ENCODE peak calls at places on chromosomes 2 and 18, in five cellular contexts. Q is adrenal gland, N is brain microvascular endothelial cell, V is HL-60, C is stomach. Z is an unnamed sample.

GRCh38 chr2:132715986-132716385 is 46.0 kb upstream of the LYPD1 start:
- DNase-seq in V (no peak), Q (no peak), N (no peak), C (no peak), Z (no peak)

GRCh38 chr2:174236429-174236828 is 11.9 kb downstream of the OLA1 start:
- DNase-seq in N (no peak), C (no peak), Q (no peak), V (no peak), Z (no peak)

GRCh38 chr2:197904446-197904845 is 100.1 kb downstream of the PLCL1 start:
- DNase-seq in N (no peak), C (no peak), Q (no peak), V (no peak), Z (no peak)

GRCh38 chr2:232888839-232889529 is 18.9 kb downstream of the SNORC start:
- DNase-seq in C (peak; percentile 23), Q (peak; percentile 17), V (no peak), N (no peak), Z (no peak)

GRCh38 chr2:239283961-239284801 is 116.6 kb downstream of the HDAC4 start:
- DNase-seq in Q (no peak), V (no peak), C (no peak), N (no peak), Z (no peak)

GRCh38 chr2:240590681-240591111 is 4.2 kb downstream of the CAPN10 start:
- DNase-seq in N (no peak), Q (no peak), C (no peak), V (no peak), Z (no peak)

GRCh38 chr2:58427572-58428285 is 186.6 kb upstream of the FANCL start:
- DNase-seq in Q (peak; percentile 30), V (no peak), N (peak; percentile 12), C (peak; percentile 28), Z (peak; percentile 16)

GRCh38 chr2:74239346-74239745 is 40.9 kb downstream of the MTHFD2 start:
- DNase-seq in N (no peak), Q (no peak), C (no peak), V (no peak), Z (no peak)

GRCh38 chr2:135875491-135876065 is 665 bp downstream of the MCM6 start:
- DNase-seq in Q (peak; percentile 58), C (peak; percentile 59), V (no peak), N (peak; percentile 60), Z (peak; percentile 64)

GRCh38 chr2:111954602-111955332 is 56.4 kb downstream of the MERTK start:
- DNase-seq in Q (peak; percentile 29), V (no peak), N (no peak), C (no peak), Z (no peak)

GRCh38 chr18:48866028-48866733 is 84.6 kb downstream of the SMAD7 start:
- DNase-seq in Q (peak; percentile 79), N (no peak), V (no peak), C (peak; percentile 84), Z (peak; percentile 80)

GRCh38 chr2:191189112-191189635 is 38.4 kb upstream of the STAT4 start:
- DNase-seq in C (no peak), V (no peak), N (no peak), Q (no peak), Z (no peak)

GRCh38 chr2:96954490-96954846 is 31.9 kb downstream of the FAM178B start:
- DNase-seq in N (no peak), C (no peak), Q (no peak), V (no peak), Z (peak; percentile 46)

GRCh38 chr2:34193164-34193563 is 594.1 kb upstream of the FAM98A start:
- DNase-seq in C (no peak), Q (no peak), V (no peak), N (no peak), Z (no peak)

GRCh38 chr18:36757081-36757480 is 71.7 kb downstream of the TPGS2 start:
- DNase-seq in V (no peak), N (peak; percentile 49), C (no peak), Q (no peak), Z (peak; percentile 76)

GRCh38 chr2:12059616-12060441 is 313.4 kb downstream of the LPIN1 start:
- DNase-seq in Q (no peak), V (no peak), C (no peak), N (peak; percentile 63), Z (peak; percentile 61)

GRCh38 chr18:10006261-10006903 is 92.6 kb downstream of the VAPA start:
- DNase-seq in V (peak; percentile 42), Q (peak; percentile 21), N (no peak), C (no peak), Z (peak; percentile 70)

GRCh38 chr2:221485500-221485870 is 86.6 kb downstream of the EPHA4 start:
- DNase-seq in C (no peak), N (no peak), Q (no peak), V (no peak), Z (no peak)

GRCh38 chr18:39380186-39380714 is 1814.7 kb upstream of the CELF4 start:
- DNase-seq in C (no peak), Q (no peak), V (no peak), N (no peak), Z (no peak)

GRCh38 chr18:48840491-48840877 is 110.3 kb downstream of the SMAD7 start:
- DNase-seq in Q (no peak), C (no peak), N (no peak), V (no peak), Z (no peak)

GRCh38 chr18:48781041-48781989 is 169.4 kb downstream of the SMAD7 start:
- DNase-seq in Q (peak; percentile 83), N (peak; percentile 86), C (peak; percentile 79), V (peak; percentile 42), Z (peak; percentile 42)

GRCh38 chr18:75179819-75180600 is 28.9 kb downstream of the PTGR3 start:
- DNase-seq in V (no peak), Q (no peak), N (no peak), C (no peak), Z (no peak)

GRCh38 chr2:11406492-11407381 is 59.2 kb downstream of the E2F6 start:
- DNase-seq in N (peak; percentile 80), V (no peak), Q (no peak), C (no peak), Z (peak; percentile 83)

GRCh38 chr2:195660265-195660890 is 3.4 kb downstream of the SLC39A10 start:
- DNase-seq in N (peak; percentile 76), C (peak; percentile 73), Q (peak; percentile 86), V (no peak), Z (peak; percentile 85)

GRCh38 chr2:133641497-133641896 is 73.2 kb upstream of the NCKAP5 start:
- DNase-seq in N (no peak), Q (no peak), C (peak; percentile 47), V (no peak), Z (peak; percentile 35)

GRCh38 chr18:26545737-26546136 is 2.6 kb downstream of the KCTD1 start:
- DNase-seq in C (no peak), N (no peak), Q (no peak), V (no peak), Z (no peak)
- H3K4me3 ChIP-seq in C (no peak overlapping the region), N (peak overlapping the region; percentile 71), Q (no peak overlapping the region), V (no peak overlapping the region), Z (peak overlapping the region; percentile 15)

DNA sequence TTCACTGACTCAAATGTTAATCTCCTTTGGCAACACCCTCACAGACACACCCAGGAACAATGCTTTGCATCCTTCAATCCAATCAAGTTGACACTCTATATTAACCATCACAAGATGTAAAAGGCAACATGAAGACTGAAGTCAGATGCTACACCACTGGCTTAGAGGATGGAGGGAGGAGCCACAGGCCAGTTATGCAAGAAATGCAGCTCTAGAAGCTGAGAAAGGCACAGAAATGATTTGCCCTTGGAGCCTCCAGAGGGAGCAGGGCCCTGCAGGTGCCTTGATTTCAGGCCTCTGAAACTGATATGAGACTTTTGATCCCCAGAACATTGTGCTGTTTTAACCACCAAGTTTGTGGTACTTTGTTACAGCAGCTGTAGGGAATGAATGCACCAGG is 276.3 kb downstream of the KCNS3 start:
- DNase-seq in N (no peak), V (no peak), C (no peak), Q (no peak), Z (no peak)
- TF ChIP-seq CTCF in N (no peak), V (no peak), C (no peak), Q (no peak), Z (no peak)

GRCh38 chr2:28296904-28297303 is 95.8 kb upstream of the FOSL2 start:
- DNase-seq in Q (no peak), N (no peak), C (no peak), V (no peak), Z (peak; percentile 56)

GRCh38 chr2:28297531-28297930 is 95.1 kb upstream of the FOSL2 start:
- DNase-seq in Q (no peak), C (no peak), N (no peak), V (no peak), Z (no peak)

GRCh38 chr2:28300489-28300888 is 92.2 kb upstream of the FOSL2 start:
- DNase-seq in C (no peak), V (no peak), N (no peak), Q (no peak), Z (peak; percentile 13)

GRCh38 chr2:28298406-28298805 is 94.3 kb upstream of the FOSL2 start:
- DNase-seq in N (no peak), C (no peak), V (no peak), Q (no peak), Z (no peak)

DNA sequence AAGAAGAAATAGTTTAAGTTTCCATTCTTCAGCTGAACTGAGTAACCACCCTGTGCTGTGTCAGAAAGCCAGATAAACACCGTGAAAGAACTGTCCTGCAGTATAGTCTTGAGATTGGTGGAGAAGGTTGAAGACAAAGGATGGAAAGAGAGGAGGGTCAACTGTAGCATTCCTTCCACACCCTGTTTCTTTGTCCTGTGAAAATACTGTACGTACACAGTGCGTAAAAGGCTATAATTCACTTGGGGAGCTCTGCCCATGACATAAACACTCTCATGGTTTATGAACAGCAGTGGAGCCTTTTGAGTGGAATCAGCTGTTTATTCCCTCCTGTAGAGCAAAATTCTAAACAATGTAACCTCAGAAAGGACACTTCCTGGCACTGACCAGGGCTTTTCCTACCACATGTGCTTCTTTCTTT is 91.7 kb upstream of the FOSL2 start:
- DNase-seq in C (no peak), N (no peak), Q (no peak), V (no peak), Z (peak; percentile 82)
- H3K4me3 ChIP-seq in C (peak overlapping the region; percentile 11), N (no peak overlapping the region), Q (no peak overlapping the region), V (no peak overlapping the region), Z (no peak overlapping the region)

GRCh38 chr2:119112770-119113488 is 45.6 kb downstream of the C1QL2 start:
- DNase-seq in N (no peak), C (no peak), Q (no peak), V (no peak), Z (no peak)
- TF ChIP-seq CTCF in N (no peak), C (no peak), Q (no peak), V (no peak), Z (no peak)

Z was measured in cardiac fibroblast.